ENCODE peak calls at places on chromosome 21, in five cellular contexts. V is IMR-90, P is gastrocnemius medialis, S is GM12891, U is heart left ventricle. Z is an unnamed sample.
A peak's percentile ranks its signal among the peaks of the same experiment; 100 is the strongest.

GRCh38 chr21:34039678-34040382 is 33.5 kb upstream of the MRPS6 start:
- DNase-seq in U (no peak), V (no peak), P (no peak), S (no peak), Z (no peak)

GRCh38 chr21:35508389-35508888 is 459.3 kb upstream of the RUNX1 start:
- DNase-seq in U (peak; percentile 75), S (no peak), P (peak; percentile 26), V (peak; percentile 65), Z (peak; percentile 21)

GRCh38 chr21:46035809-46036695 is 54.5 kb downstream of the COL6A1 start:
- DNase-seq in U (peak; percentile 87), S (no peak), P (no peak), V (peak; percentile 95), Z (no peak)

GRCh38 chr21:19781881-19782652 is 1216.1 kb upstream of the NCAM2 start:
- DNase-seq in U (no peak), V (no peak), S (no peak), P (no peak), Z (no peak)

GRCh38 chr21:27681038-27681437 is 714.1 kb upstream of the ADAMTS5 start:
- DNase-seq in V (peak; percentile 46), U (no peak), S (no peak), P (no peak), Z (no peak)

GRCh38 chr21:22189278-22189677 is 1191.1 kb downstream of the NCAM2 start:
- DNase-seq in P (no peak), V (no peak), U (no peak), S (no peak), Z (no peak)

GRCh38 chr21:21740207-21740606 is 742.0 kb downstream of the NCAM2 start:
- DNase-seq in V (no peak), U (no peak), S (no peak), P (no peak), Z (no peak)

GRCh38 chr21:36310016-36310415 is 10.0 kb upstream of the MORC3 start:
- DNase-seq in S (no peak), U (no peak), P (no peak), V (no peak), Z (no peak)

GRCh38 chr21:39822042-39822441 is 45.2 kb upstream of the PCP4 start:
- DNase-seq in P (no peak), U (no peak), V (no peak), S (no peak), Z (no peak)

GRCh38 chr21:33948096-33948950 is 32.7 kb upstream of the ATP5PO start:
- DNase-seq in U (peak; percentile 77), V (peak; percentile 30), P (peak; percentile 50), S (no peak), Z (peak; percentile 68)

GRCh38 chr21:16420086-16420724 is 690.4 kb downstream of the USP25 start:
- DNase-seq in P (peak; percentile 54), S (no peak), V (peak; percentile 18), U (no peak), Z (no peak)

GRCh38 chr21:45909238-45909785 is 72.3 kb upstream of the COL6A1 start:
- DNase-seq in S (no peak), P (no peak), U (no peak), V (no peak), Z (no peak)

GRCh38 chr21:46058339-46059145 is 39.4 kb upstream of the COL6A2 start:
- DNase-seq in U (no peak), P (no peak), V (no peak), S (no peak), Z (no peak)

GRCh38 chr21:19049567-19049966 is 646.0 kb upstream of the TMPRSS15 start:
- DNase-seq in P (no peak), U (no peak), V (no peak), S (no peak), Z (no peak)

GRCh38 chr21:37165606-37166005 is 92.6 kb downstream of the TTC3 start:
- DNase-seq in S (no peak), U (no peak), V (no peak), P (no peak), Z (no peak)

GRCh38 chr21:37380349-37381323 is 14.1 kb downstream of the DYRK1A start:
- DNase-seq in V (no peak), S (no peak), P (no peak), U (no peak), Z (no peak)

GRCh38 chr21:27590271-27590670 is 623.4 kb upstream of the ADAMTS5 start:
- DNase-seq in S (no peak), P (no peak), V (no peak), U (peak; percentile 58), Z (peak; percentile 37)

GRCh38 chr21:45772180-45772579 is 128.7 kb downstream of the PCBP3 start:
- DNase-seq in S (no peak), U (no peak), V (no peak), P (no peak), Z (no peak)

GRCh38 chr21:26888931-26889330 is 43.7 kb upstream of the ADAMTS1 start:
- DNase-seq in P (no peak), S (no peak), V (no peak), U (no peak), Z (no peak)

GRCh38 chr21:34704119-34704518 is 35.3 kb downstream of the CLIC6 start:
- DNase-seq in P (no peak), U (no peak), V (peak; percentile 40), S (no peak), Z (no peak)

GRCh38 chr21:45839274-45839673 is 142.3 kb upstream of the COL6A1 start:
- DNase-seq in U (no peak), S (no peak), P (no peak), V (peak; percentile 12), Z (no peak)

GRCh38 chr21:33185852-33186251 is 43.9 kb upstream of the IFNAR2 start:
- DNase-seq in U (no peak), S (no peak), P (no peak), V (no peak), Z (no peak)

GRCh38 chr21:33866851-33867250 is 48.8 kb downstream of the ATP5PO start:
- DNase-seq in U (no peak), S (no peak), P (no peak), V (peak; percentile 60), Z (peak; percentile 24)

GRCh38 chr21:35084869-35085268 is 35.8 kb upstream of the RUNX1 start:
- DNase-seq in P (no peak), S (no peak), U (no peak), V (peak; percentile 99), Z (peak; percentile 39)

GRCh38 chr21:35142036-35142825 is 93.1 kb upstream of the RUNX1 start:
- DNase-seq in P (no peak), S (no peak), V (no peak), U (no peak), Z (no peak)

GRCh38 chr21:43325036-43325435 is 101.9 kb downstream of the SIK1 start:
- DNase-seq in P (no peak), S (no peak), U (no peak), V (no peak), Z (no peak)
- TF ChIP-seq POLR2A in P (no peak), S (no peak), U (no peak), V (no peak), Z (no peak)

GRCh38 chr21:38498057-38498833 is at the start of gene ERG:
- DNase-seq in S (no peak), V (no peak), P (no peak), U (no peak), Z (no peak)

GRCh38 chr21:38495242-38495641 is 3.0 kb downstream of the ERG start:
- DNase-seq in S (no peak), V (no peak), P (no peak), U (no peak), Z (no peak)

GRCh38 chr21:38500073-38500472 is 1.8 kb upstream of the ERG start:
- DNase-seq in P (no peak), U (no peak), S (no peak), V (no peak), Z (no peak)

GRCh38 chr21:38496224-38496623 is 2.1 kb downstream of the ERG start:
- DNase-seq in P (no peak), V (no peak), U (no peak), S (no peak), Z (no peak)

DNA sequence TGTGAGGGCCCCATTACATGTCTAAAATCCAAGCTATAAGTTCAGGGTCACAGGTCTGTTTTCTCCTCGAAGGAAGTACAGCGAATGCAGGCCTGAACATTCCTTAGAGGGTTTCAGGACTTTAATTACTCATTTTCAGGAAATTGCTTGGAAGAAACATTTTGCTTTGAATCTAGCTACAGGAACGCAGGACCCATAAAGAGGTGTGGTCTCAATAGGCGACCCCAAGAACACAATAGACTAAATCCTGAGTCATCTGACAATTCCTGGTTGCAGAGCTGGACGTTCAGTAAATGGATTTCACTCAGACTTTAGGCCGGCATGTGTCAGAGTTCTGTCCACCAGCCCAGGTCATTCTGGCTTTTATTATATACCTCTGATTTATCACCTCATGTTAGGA is 1.0 kb upstream of the ERG start:
- DNase-seq in S (no peak), P (no peak), U (no peak), V (no peak), Z (no peak)
- TF ChIP-seq POLR2A in S (no peak), P (peak; percentile 29), U (no peak), V (no peak), Z (no peak)

GRCh38 chr21:41766883-41767605 is at the start of gene RIPK4:
- DNase-seq in V (peak; percentile 23), S (peak; percentile 70), P (no peak), U (peak; percentile 66), Z (no peak)
- TF ChIP-seq POLR2A in V (no peak), S (no peak), P (no peak), U (no peak), Z (no peak)

GRCh38 chr21:17472167-17472566 is 40.7 kb upstream of the CXADR start:
- DNase-seq in P (no peak), S (no peak), V (no peak), U (no peak), Z (no peak)
- TF ChIP-seq POLR2A in P (no peak), S (no peak), V (no peak), U (no peak), Z (no peak)

GRCh38 chr21:25571726-25572121 is 35.6 kb downstream of the MRPL39 start:
- DNase-seq in S (no peak), V (no peak), U (no peak), P (no peak), Z (no peak)
- TF ChIP-seq POLR2A in S (peak; percentile 84), V (no peak), U (no peak), P (no peak), Z (no peak)

GRCh38 chr21:17611414-17612022 is 1.2 kb downstream of the BTG3 start:
- DNase-seq in U (peak; percentile 72), P (peak; percentile 57), S (peak; percentile 32), V (peak; percentile 94), Z (peak; percentile 78)
- TF ChIP-seq POLR2A in U (no peak), P (peak; percentile 62), S (peak; percentile 16), V (peak; percentile 77), Z (peak; percentile 30)

GRCh38 chr21:44370027-44370735 is 16.8 kb downstream of the TRPM2 start:
- DNase-seq in V (peak; percentile 7), U (no peak), P (no peak), S (no peak), Z (peak; percentile 87)
- TF ChIP-seq POLR2A in V (no peak), U (no peak), P (no peak), S (no peak), Z (no peak)